ENCODE peak calls at places on chromosomes 3 and 15, in eight cellular contexts. S, M, K, J, I, D, L and Z are unnamed samples.

GRCh38 chr15:70795311-70795665 is 31.9 kb upstream of the UACA start:
- DNase-seq in I (no peak), S (no peak), J (no peak), D (no peak), L (no peak), K (no peak), M (no peak), Z (peak; percentile 96)

GRCh38 chr3:82410366-82410765 is 648.9 kb upstream of the GBE1 start:
- DNase-seq in I (no peak), L (no peak), M (no peak), D (no peak), K (no peak), S (no peak), J (no peak), Z (no peak)

GRCh38 chr3:100899440-100900091 is 93.7 kb downstream of the ABI3BP start:
- DNase-seq in L (no peak), M (no peak), S (no peak), J (no peak), I (no peak), K (no peak), D (no peak), Z (no peak)

GRCh38 chr15:96247631-96248305 is 82.7 kb upstream of the NR2F2 start:
- DNase-seq in J (no peak), I (no peak), L (no peak), D (no peak), S (no peak), M (no peak), K (no peak), Z (peak; percentile 69)

GRCh38 chr15:48563944-48564343 is 81.6 kb downstream of the FBN1 start:
- DNase-seq in D (no peak), J (no peak), S (no peak), K (no peak), L (no peak), M (no peak), I (no peak), Z (no peak)

GRCh38 chr3:188742755-188743549 is 428.8 kb upstream of the TPRG1 start:
- DNase-seq in I (no peak), D (no peak), L (no peak), J (no peak), K (no peak), M (no peak), S (no peak), Z (no peak)

GRCh38 chr3:180036678-180037455 is at the start of gene PEX5L:
- DNase-seq in L (peak; percentile 80), S (no peak), D (peak; percentile 23), J (no peak), M (peak; percentile 63), I (peak; percentile 19), K (peak; percentile 88), Z (peak; percentile 23)

GRCh38 chr15:88440021-88440420 is 27.2 kb downstream of the MRPL46 start:
- DNase-seq in M (no peak), I (no peak), J (no peak), S (no peak), K (no peak), D (no peak), L (no peak), Z (peak; percentile 16)

GRCh38 chr15:60406513-60407124 is 8.8 kb upstream of the ANXA2 start:
- DNase-seq in I (no peak), J (no peak), D (no peak), M (no peak), K (no peak), S (no peak), L (no peak), Z (no peak)

GRCh38 chr3:164737174-164737573 is 341.1 kb downstream of the SI start:
- DNase-seq in L (no peak), D (no peak), M (no peak), I (no peak), S (no peak), K (no peak), J (no peak), Z (no peak)

GRCh38 chr3:78754066-78754743 is 1013.6 kb downstream of the ROBO1 start:
- DNase-seq in M (no peak), J (no peak), L (no peak), I (no peak), D (no peak), S (no peak), K (no peak), Z (peak; percentile 20)

GRCh38 chr3:187673012-187673411 is 2.8 kb upstream of the SST start:
- DNase-seq in I (no peak), M (no peak), L (no peak), J (no peak), K (no peak), S (no peak), D (no peak), Z (no peak)

GRCh38 chr15:65318870-65319356 is 14.4 kb downstream of the RNU5B-1 start:
- DNase-seq in J (peak; percentile 61), D (peak; percentile 83), I (peak; percentile 78), S (no peak), L (peak; percentile 81), M (peak; percentile 80), K (peak; percentile 82), Z (peak; percentile 78)

GRCh38 chr3:128080323-128080898 is 28.2 kb downstream of the SEC61A1 start:
- DNase-seq in J (no peak), S (no peak), L (no peak), I (no peak), D (no peak), M (no peak), K (no peak), Z (peak; percentile 95)

GRCh38 chr3:111668912-111669488 is 73.9 kb upstream of the ZBED2 start:
- DNase-seq in J (no peak), I (no peak), D (no peak), L (no peak), S (no peak), M (peak; percentile 30), K (no peak), Z (peak; percentile 73)

GRCh38 chr3:89238836-89239235 is 131.4 kb downstream of the EPHA3 start:
- DNase-seq in S (no peak), I (no peak), J (no peak), M (no peak), L (no peak), D (no peak), K (no peak), Z (no peak)

GRCh38 chr15:67824157-67824899 is 981 bp upstream of the SKOR1 start:
- DNase-seq in D (no peak), K (no peak), I (no peak), L (no peak), M (no peak), S (no peak), J (no peak), Z (no peak)

GRCh38 chr15:67827561-67828378 is 2.5 kb downstream of the SKOR1 start:
- DNase-seq in D (no peak), S (no peak), K (no peak), L (peak; percentile 54), M (no peak), J (no peak), I (no peak), Z (no peak)

GRCh38 chr15:67824900-67825879 is at the start of gene SKOR1:
- DNase-seq in M (no peak), K (no peak), S (no peak), J (no peak), D (no peak), L (peak; percentile 65), I (no peak), Z (peak; percentile 39)

GRCh38 chr15:67826717-67827560 is 1.6 kb downstream of the SKOR1 start:
- DNase-seq in M (no peak), K (no peak), L (peak; percentile 41), S (no peak), I (no peak), J (no peak), D (no peak), Z (no peak)

GRCh38 chr15:67825880-67826716 is 789 bp downstream of the SKOR1 start:
- DNase-seq in D (no peak), K (no peak), L (no peak), J (no peak), S (no peak), M (no peak), I (no peak), Z (no peak)
- H3K4me3 ChIP-seq in D (no peak overlapping the region), K (peak overlapping the region; percentile 39), L (no peak overlapping the region), J (peak overlapping the region; percentile 50), S (peak overlapping the region; percentile 23), M (no peak overlapping the region), I (peak overlapping the region; percentile 32), Z (no peak overlapping the region)

DNA sequence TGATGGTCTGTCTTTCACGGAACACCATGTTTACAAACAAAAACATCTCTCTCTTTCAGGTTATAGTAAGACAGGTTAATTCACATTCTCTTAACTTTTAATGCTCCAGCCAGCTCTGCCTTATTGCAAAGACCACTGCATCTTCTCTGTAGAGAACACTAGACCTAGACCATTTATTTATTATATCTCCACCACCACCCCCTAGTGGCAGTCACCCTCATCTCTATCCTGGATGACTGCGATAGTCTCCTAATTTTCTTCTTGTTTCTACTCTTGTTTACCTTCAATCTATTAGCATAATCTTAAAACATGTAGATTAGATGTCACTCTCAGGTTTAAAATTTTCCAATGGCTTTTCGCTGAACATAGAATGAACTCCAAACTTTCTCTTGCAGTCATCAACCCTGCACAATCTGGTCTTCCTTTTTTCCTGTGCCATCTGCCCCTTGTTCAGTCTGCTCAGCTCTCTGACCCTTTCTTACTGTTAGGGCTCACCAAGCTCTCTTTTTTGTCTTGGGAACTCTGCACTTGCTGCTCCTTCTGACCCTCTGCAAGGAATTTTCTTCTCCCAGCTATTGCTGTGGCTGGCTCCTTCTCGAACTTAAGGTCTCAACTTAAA is 155.6 kb downstream of the SQOR start:
- DNase-seq in M (peak; percentile 4), D (no peak), K (peak; percentile 60), J (no peak), L (no peak), I (no peak), S (no peak), Z (peak; percentile 16)
- TF ChIP-seq CTCF in M (peak; percentile 43), D (peak; percentile 36), K (peak; percentile 45), J (peak; percentile 16), L (peak; percentile 44), I (peak; percentile 49), S (peak; percentile 30), Z (peak; percentile 51)

DNA sequence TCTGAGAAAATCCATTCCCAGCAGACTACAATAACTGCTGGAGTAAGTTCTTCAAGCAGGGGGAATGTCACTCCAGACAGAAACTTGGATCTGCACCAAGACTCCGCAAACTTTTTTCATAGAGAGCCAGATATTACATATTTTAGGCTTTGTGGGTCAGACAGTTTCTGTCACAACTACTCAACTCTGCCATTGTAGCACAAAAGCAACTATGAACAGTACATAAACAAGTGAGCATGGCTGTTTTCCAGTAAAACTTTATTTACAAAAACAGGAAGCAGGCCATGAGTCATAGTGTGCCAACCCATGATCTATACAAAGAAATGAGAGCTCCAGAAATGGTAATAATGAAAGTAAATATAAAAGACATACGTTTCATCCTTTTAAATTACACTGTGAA is 223.2 kb upstream of the CGNL1 start:
- DNase-seq in D (no peak), L (no peak), M (no peak), K (no peak), J (no peak), I (no peak), S (no peak), Z (peak; percentile 66)
- H3K4me3 ChIP-seq in D (no peak overlapping the region), L (no peak overlapping the region), M (no peak overlapping the region), K (no peak overlapping the region), J (no peak overlapping the region), I (no peak overlapping the region), S (no peak overlapping the region), Z (no peak overlapping the region)

DNA sequence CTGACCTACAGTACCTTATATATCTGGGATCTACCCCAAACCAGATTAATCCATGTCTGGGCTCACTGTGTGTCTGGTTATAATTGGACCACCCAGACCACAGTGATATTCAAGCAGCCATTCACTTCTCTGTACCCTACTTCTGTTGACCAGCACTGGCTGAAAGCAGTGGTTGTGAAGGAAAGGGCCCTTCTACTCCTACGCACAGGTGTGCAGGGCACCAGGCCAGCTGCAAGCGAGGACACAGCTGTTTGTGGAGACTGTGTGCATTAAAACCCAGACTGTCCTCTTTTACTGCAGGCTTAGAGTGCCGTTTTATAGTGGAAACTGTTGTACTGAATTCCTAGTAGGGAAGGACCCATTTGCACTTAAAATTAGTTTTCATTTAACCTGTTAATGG is 29.5 kb downstream of the CTDSPL start:
- DNase-seq in I (no peak), K (no peak), S (no peak), M (no peak), D (no peak), J (no peak), L (no peak), Z (peak; percentile 8)
- TF ChIP-seq CTCF in I (no peak), K (no peak), S (no peak), M (no peak), D (no peak), J (no peak), L (no peak), Z (no peak)